ENCODE peak calls at places on chromosome 2, in five cellular contexts. F is stimulated activated CD8-positive, alpha-beta memory T cell treated with anti-CD3 and anti-CD28 coated beads, Interleukin-2, amount 100 ng/mL, for 1 hour; V is breast epithelium; X is CD4-positive, alpha-beta T cell; C is RWPE1. B is an unnamed sample.

GRCh38 chr2:160073284-160073888 is 11.0 kb upstream of the PLA2R1 start:
- DNase-seq in V (no peak), X (no peak), F (no peak), C (no peak), B (no peak)

GRCh38 chr2:172928754-172929153 is 146.9 kb upstream of the MAP3K20 start:
- DNase-seq in F (no peak), X (no peak), V (no peak), C (no peak), B (no peak)

GRCh38 chr2:224040753-224041152 is 1.7 kb upstream of the SERPINE2 start:
- DNase-seq in X (no peak), F (no peak), C (no peak), V (no peak), B (no peak)

GRCh38 chr2:194104687-194105086 is 1552.3 kb upstream of the SLC39A10 start:
- DNase-seq in V (no peak), X (no peak), F (no peak), C (no peak), B (no peak)

GRCh38 chr2:20664431-20665260 is 2.3 kb upstream of the GDF7 start:
- DNase-seq in V (no peak), X (no peak), C (no peak), F (no peak), B (no peak)

GRCh38 chr2:182866461-182867369 is at the start of gene FRZB:
- DNase-seq in C (peak; percentile 20), F (no peak), V (peak; percentile 56), X (no peak), B (peak; percentile 86)

GRCh38 chr2:147177449-147177848 is 667.4 kb upstream of the ACVR2A start:
- DNase-seq in C (peak; percentile 8), V (no peak), F (no peak), X (no peak), B (no peak)

GRCh38 chr2:71235930-71236587 is 9.2 kb upstream of the PAIP2B start:
- DNase-seq in V (no peak), C (no peak), F (no peak), X (no peak), B (no peak)

GRCh38 chr2:238426568-238427434 is at the start of gene ASB1:
- DNase-seq in V (peak; percentile 67), F (peak; percentile 67), C (peak; percentile 90), X (peak; percentile 72), B (peak; percentile 87)

GRCh38 chr2:13524492-13524891 is 807.8 kb downstream of the TRIB2 start:
- DNase-seq in V (no peak), X (no peak), C (no peak), F (no peak), B (no peak)

GRCh38 chr2:188512456-188512855 is 220.8 kb downstream of the GULP1 start:
- DNase-seq in C (peak; percentile 9), V (no peak), X (no peak), F (no peak), B (peak; percentile 64)

GRCh38 chr2:62966995-62967394 is 83.6 kb upstream of the OTX1 start:
- DNase-seq in V (no peak), C (no peak), F (no peak), X (no peak), B (no peak)

GRCh38 chr2:175742367-175742766 is 259.7 kb downstream of the LNPK start:
- DNase-seq in C (no peak), X (no peak), V (no peak), F (no peak), B (no peak)

GRCh38 chr2:202161106-202161836 is 77.1 kb downstream of the SUMO1 start:
- DNase-seq in X (no peak), F (no peak), V (no peak), C (no peak), B (no peak)

GRCh38 chr2:118580107-118580506 is 267.3 kb downstream of the EN1 start:
- DNase-seq in X (no peak), C (no peak), F (no peak), V (no peak), B (no peak)

GRCh38 chr2:9380702-9381628 is 42.4 kb downstream of the ITGB1BP1 start:
- DNase-seq in C (peak; percentile 30), F (no peak), V (no peak), X (no peak), B (no peak)